ENCODE peak calls at places on chromosomes 5 and 9, in eight cellular contexts. One of them, this sample, is unnamed.

GRCh38 chr5:125453011-125453410 is 706.6 kb upstream of the ZNF608 start:
- DNase-seq in cardiac muscle cell: no peak
- DNase-seq in uterus: no peak
- DNase-seq in stimulated activated CD8-positive, alpha-beta memory T cell treated with anti-CD3 and anti-CD28 coated beads, Interleukin-15, amount 100 ng/mL, for 1 hour: no peak
- DNase-seq in anterior cingulate cortex: no peak
- DNase-seq in hippocampal formation: no peak
- DNase-seq in epithelial cell of proximal tubule: no peak
- DNase-seq in activated CD4-positive, CD25-positive, alpha-beta regulatory T cell: no peak
- DNase-seq in this sample: no peak

GRCh38 chr5:102532126-102532525 is 33.3 kb upstream of the SLCO6A1 start:
- DNase-seq in cardiac muscle cell: peak
- DNase-seq in uterus: no peak
- DNase-seq in stimulated activated CD8-positive, alpha-beta memory T cell treated with anti-CD3 and anti-CD28 coated beads, Interleukin-15, amount 100 ng/mL, for 1 hour: no peak
- DNase-seq in anterior cingulate cortex: no peak
- DNase-seq in hippocampal formation: no peak
- DNase-seq in epithelial cell of proximal tubule: no peak
- DNase-seq in activated CD4-positive, CD25-positive, alpha-beta regulatory T cell: no peak
- DNase-seq in this sample: no peak

GRCh38 chr9:69249337-69249736 is 75.3 kb downstream of the TJP2 start:
- DNase-seq in cardiac muscle cell: no peak
- DNase-seq in uterus: no peak
- DNase-seq in stimulated activated CD8-positive, alpha-beta memory T cell treated with anti-CD3 and anti-CD28 coated beads, Interleukin-15, amount 100 ng/mL, for 1 hour: no peak
- DNase-seq in anterior cingulate cortex: no peak
- DNase-seq in hippocampal formation: no peak
- DNase-seq in epithelial cell of proximal tubule: no peak
- DNase-seq in activated CD4-positive, CD25-positive, alpha-beta regulatory T cell: no peak
- DNase-seq in this sample: no peak

GRCh38 chr5:82413302-82414042 is 135.3 kb upstream of the RPS23 start:
- DNase-seq in cardiac muscle cell: peak
- DNase-seq in uterus: no peak
- DNase-seq in stimulated activated CD8-positive, alpha-beta memory T cell treated with anti-CD3 and anti-CD28 coated beads, Interleukin-15, amount 100 ng/mL, for 1 hour: no peak
- DNase-seq in anterior cingulate cortex: no peak
- DNase-seq in hippocampal formation: no peak
- DNase-seq in epithelial cell of proximal tubule: peak
- DNase-seq in activated CD4-positive, CD25-positive, alpha-beta regulatory T cell: no peak
- DNase-seq in this sample: no peak

GRCh38 chr5:110852053-110852452 is 113.2 kb downstream of the SLC25A46 start:
- DNase-seq in cardiac muscle cell: no peak
- DNase-seq in uterus: no peak
- DNase-seq in stimulated activated CD8-positive, alpha-beta memory T cell treated with anti-CD3 and anti-CD28 coated beads, Interleukin-15, amount 100 ng/mL, for 1 hour: no peak
- DNase-seq in anterior cingulate cortex: no peak
- DNase-seq in hippocampal formation: no peak
- DNase-seq in epithelial cell of proximal tubule: no peak
- DNase-seq in activated CD4-positive, CD25-positive, alpha-beta regulatory T cell: no peak
- DNase-seq in this sample: no peak

GRCh38 chr9:35690447-35691324 is 961 bp upstream of the TPM2 start:
- DNase-seq in cardiac muscle cell: peak
- DNase-seq in uterus: peak
- DNase-seq in stimulated activated CD8-positive, alpha-beta memory T cell treated with anti-CD3 and anti-CD28 coated beads, Interleukin-15, amount 100 ng/mL, for 1 hour: no peak
- DNase-seq in anterior cingulate cortex: no peak
- DNase-seq in hippocampal formation: peak
- DNase-seq in epithelial cell of proximal tubule: no peak
- DNase-seq in activated CD4-positive, CD25-positive, alpha-beta regulatory T cell: no peak
- DNase-seq in this sample: peak

GRCh38 chr5:41094871-41095270 is 23.7 kb upstream of the MROH2B start:
- DNase-seq in cardiac muscle cell: peak
- DNase-seq in uterus: no peak
- DNase-seq in stimulated activated CD8-positive, alpha-beta memory T cell treated with anti-CD3 and anti-CD28 coated beads, Interleukin-15, amount 100 ng/mL, for 1 hour: no peak
- DNase-seq in anterior cingulate cortex: no peak
- DNase-seq in hippocampal formation: no peak
- DNase-seq in epithelial cell of proximal tubule: no peak
- DNase-seq in activated CD4-positive, CD25-positive, alpha-beta regulatory T cell: no peak
- DNase-seq in this sample: no peak

GRCh38 chr9:130181645-130182044 is 9.4 kb downstream of the NCS1 start:
- DNase-seq in cardiac muscle cell: no peak
- DNase-seq in uterus: no peak
- DNase-seq in stimulated activated CD8-positive, alpha-beta memory T cell treated with anti-CD3 and anti-CD28 coated beads, Interleukin-15, amount 100 ng/mL, for 1 hour: no peak
- DNase-seq in anterior cingulate cortex: no peak
- DNase-seq in hippocampal formation: no peak
- DNase-seq in epithelial cell of proximal tubule: no peak
- DNase-seq in activated CD4-positive, CD25-positive, alpha-beta regulatory T cell: no peak
- DNase-seq in this sample: no peak

GRCh38 chr5:74418709-74419108 is 221.8 kb downstream of the ENC1 start:
- DNase-seq in cardiac muscle cell: no peak
- DNase-seq in uterus: no peak
- DNase-seq in stimulated activated CD8-positive, alpha-beta memory T cell treated with anti-CD3 and anti-CD28 coated beads, Interleukin-15, amount 100 ng/mL, for 1 hour: no peak
- DNase-seq in anterior cingulate cortex: no peak
- DNase-seq in hippocampal formation: no peak
- DNase-seq in epithelial cell of proximal tubule: no peak
- DNase-seq in activated CD4-positive, CD25-positive, alpha-beta regulatory T cell: no peak
- DNase-seq in this sample: no peak

GRCh38 chr9:92094655-92095054 is 20.6 kb downstream of the SPTLC1 start:
- DNase-seq in cardiac muscle cell: no peak
- DNase-seq in uterus: no peak
- DNase-seq in stimulated activated CD8-positive, alpha-beta memory T cell treated with anti-CD3 and anti-CD28 coated beads, Interleukin-15, amount 100 ng/mL, for 1 hour: no peak
- DNase-seq in anterior cingulate cortex: no peak
- DNase-seq in hippocampal formation: no peak
- DNase-seq in epithelial cell of proximal tubule: no peak
- DNase-seq in activated CD4-positive, CD25-positive, alpha-beta regulatory T cell: no peak
- DNase-seq in this sample: peak

GRCh38 chr5:91332267-91333044 is 50.7 kb downstream of the ARRDC3 start:
- DNase-seq in cardiac muscle cell: peak
- DNase-seq in uterus: no peak
- DNase-seq in stimulated activated CD8-positive, alpha-beta memory T cell treated with anti-CD3 and anti-CD28 coated beads, Interleukin-15, amount 100 ng/mL, for 1 hour: no peak
- DNase-seq in anterior cingulate cortex: no peak
- DNase-seq in hippocampal formation: no peak
- DNase-seq in epithelial cell of proximal tubule: peak
- DNase-seq in activated CD4-positive, CD25-positive, alpha-beta regulatory T cell: no peak
- DNase-seq in this sample: no peak

GRCh38 chr5:55187370-55187769 is 14.4 kb upstream of the CDC20B start:
- DNase-seq in cardiac muscle cell: peak
- DNase-seq in uterus: no peak
- DNase-seq in stimulated activated CD8-positive, alpha-beta memory T cell treated with anti-CD3 and anti-CD28 coated beads, Interleukin-15, amount 100 ng/mL, for 1 hour: no peak
- DNase-seq in anterior cingulate cortex: no peak
- DNase-seq in hippocampal formation: no peak
- DNase-seq in epithelial cell of proximal tubule: no peak
- DNase-seq in activated CD4-positive, CD25-positive, alpha-beta regulatory T cell: no peak
- DNase-seq in this sample: no peak

GRCh38 chr9:95132406-95133350 is 184.8 kb downstream of the FANCC start:
- DNase-seq in cardiac muscle cell: no peak
- DNase-seq in uterus: no peak
- DNase-seq in stimulated activated CD8-positive, alpha-beta memory T cell treated with anti-CD3 and anti-CD28 coated beads, Interleukin-15, amount 100 ng/mL, for 1 hour: no peak
- DNase-seq in anterior cingulate cortex: no peak
- DNase-seq in hippocampal formation: no peak
- DNase-seq in epithelial cell of proximal tubule: no peak
- DNase-seq in activated CD4-positive, CD25-positive, alpha-beta regulatory T cell: no peak
- DNase-seq in this sample: peak

GRCh38 chr9:134175291-134175807 is 11.0 kb upstream of the RNU6ATAC start:
- DNase-seq in cardiac muscle cell: no peak
- DNase-seq in uterus: no peak
- DNase-seq in stimulated activated CD8-positive, alpha-beta memory T cell treated with anti-CD3 and anti-CD28 coated beads, Interleukin-15, amount 100 ng/mL, for 1 hour: no peak
- DNase-seq in anterior cingulate cortex: no peak
- DNase-seq in hippocampal formation: no peak
- DNase-seq in epithelial cell of proximal tubule: no peak
- DNase-seq in activated CD4-positive, CD25-positive, alpha-beta regulatory T cell: no peak
- DNase-seq in this sample: no peak

GRCh38 chr9:93820667-93821306 is 134.4 kb downstream of the BARX1 start:
- DNase-seq in cardiac muscle cell: no peak
- DNase-seq in uterus: no peak
- DNase-seq in stimulated activated CD8-positive, alpha-beta memory T cell treated with anti-CD3 and anti-CD28 coated beads, Interleukin-15, amount 100 ng/mL, for 1 hour: no peak
- DNase-seq in anterior cingulate cortex: no peak
- DNase-seq in hippocampal formation: no peak
- DNase-seq in epithelial cell of proximal tubule: no peak
- DNase-seq in activated CD4-positive, CD25-positive, alpha-beta regulatory T cell: no peak
- DNase-seq in this sample: no peak

GRCh38 chr9:134575103-134575816 is 66.3 kb upstream of the COL5A1 start:
- DNase-seq in cardiac muscle cell: no peak
- DNase-seq in uterus: peak
- DNase-seq in stimulated activated CD8-positive, alpha-beta memory T cell treated with anti-CD3 and anti-CD28 coated beads, Interleukin-15, amount 100 ng/mL, for 1 hour: no peak
- DNase-seq in anterior cingulate cortex: no peak
- DNase-seq in hippocampal formation: no peak
- DNase-seq in epithelial cell of proximal tubule: no peak
- DNase-seq in activated CD4-positive, CD25-positive, alpha-beta regulatory T cell: no peak
- DNase-seq in this sample: no peak

GRCh38 chr5:53478411-53479044 is 1.9 kb upstream of the FST start:
- DNase-seq in cardiac muscle cell: peak
- DNase-seq in uterus: peak
- DNase-seq in stimulated activated CD8-positive, alpha-beta memory T cell treated with anti-CD3 and anti-CD28 coated beads, Interleukin-15, amount 100 ng/mL, for 1 hour: no peak
- DNase-seq in anterior cingulate cortex: no peak
- DNase-seq in hippocampal formation: no peak
- DNase-seq in epithelial cell of proximal tubule: no peak
- DNase-seq in activated CD4-positive, CD25-positive, alpha-beta regulatory T cell: no peak
- DNase-seq in this sample: peak

GRCh38 chr5:149878371-149878770 is 66.2 kb downstream of the PDE6A start:
- DNase-seq in cardiac muscle cell: peak
- DNase-seq in uterus: no peak
- DNase-seq in stimulated activated CD8-positive, alpha-beta memory T cell treated with anti-CD3 and anti-CD28 coated beads, Interleukin-15, amount 100 ng/mL, for 1 hour: no peak
- DNase-seq in anterior cingulate cortex: no peak
- DNase-seq in hippocampal formation: no peak
- DNase-seq in epithelial cell of proximal tubule: no peak
- DNase-seq in activated CD4-positive, CD25-positive, alpha-beta regulatory T cell: no peak
- DNase-seq in this sample: no peak

GRCh38 chr5:471750-472058 is 28.7 kb downstream of the EXOC3 start:
- DNase-seq in cardiac muscle cell: no peak
- DNase-seq in uterus: no peak
- DNase-seq in stimulated activated CD8-positive, alpha-beta memory T cell treated with anti-CD3 and anti-CD28 coated beads, Interleukin-15, amount 100 ng/mL, for 1 hour: no peak
- DNase-seq in anterior cingulate cortex: no peak
- DNase-seq in hippocampal formation: no peak
- DNase-seq in epithelial cell of proximal tubule: no peak
- DNase-seq in activated CD4-positive, CD25-positive, alpha-beta regulatory T cell: no peak
- DNase-seq in this sample: no peak

GRCh38 chr9:135491764-135492163 is 8.7 kb upstream of the MRPS2 start:
- DNase-seq in cardiac muscle cell: no peak
- DNase-seq in uterus: no peak
- DNase-seq in stimulated activated CD8-positive, alpha-beta memory T cell treated with anti-CD3 and anti-CD28 coated beads, Interleukin-15, amount 100 ng/mL, for 1 hour: no peak
- DNase-seq in anterior cingulate cortex: no peak
- DNase-seq in hippocampal formation: no peak
- DNase-seq in epithelial cell of proximal tubule: no peak
- DNase-seq in activated CD4-positive, CD25-positive, alpha-beta regulatory T cell: no peak
- DNase-seq in this sample: no peak

GRCh38 chr5:170525450-170526211 is 21.8 kb downstream of the KCNIP1 start:
- DNase-seq in cardiac muscle cell: no peak
- DNase-seq in uterus: no peak
- DNase-seq in stimulated activated CD8-positive, alpha-beta memory T cell treated with anti-CD3 and anti-CD28 coated beads, Interleukin-15, amount 100 ng/mL, for 1 hour: no peak
- DNase-seq in anterior cingulate cortex: no peak
- DNase-seq in hippocampal formation: no peak
- DNase-seq in epithelial cell of proximal tubule: no peak
- DNase-seq in activated CD4-positive, CD25-positive, alpha-beta regulatory T cell: no peak
- DNase-seq in this sample: no peak

GRCh38 chr5:97838214-97838613 is 655.2 kb upstream of the RIOK2 start:
- DNase-seq in cardiac muscle cell: peak
- DNase-seq in uterus: no peak
- DNase-seq in stimulated activated CD8-positive, alpha-beta memory T cell treated with anti-CD3 and anti-CD28 coated beads, Interleukin-15, amount 100 ng/mL, for 1 hour: no peak
- DNase-seq in anterior cingulate cortex: no peak
- DNase-seq in hippocampal formation: no peak
- DNase-seq in epithelial cell of proximal tubule: peak
- DNase-seq in activated CD4-positive, CD25-positive, alpha-beta regulatory T cell: no peak
- DNase-seq in this sample: no peak

GRCh38 chr5:32151198-32151597 is 22.9 kb downstream of the GOLPH3 start:
- DNase-seq in cardiac muscle cell: no peak
- DNase-seq in uterus: no peak
- DNase-seq in stimulated activated CD8-positive, alpha-beta memory T cell treated with anti-CD3 and anti-CD28 coated beads, Interleukin-15, amount 100 ng/mL, for 1 hour: no peak
- DNase-seq in anterior cingulate cortex: no peak
- DNase-seq in hippocampal formation: no peak
- DNase-seq in epithelial cell of proximal tubule: no peak
- DNase-seq in activated CD4-positive, CD25-positive, alpha-beta regulatory T cell: no peak
- DNase-seq in this sample: no peak

This sample was measured in NCI-H510A.